ENCODE peak calls at places on chromosomes 11 and 22, in eight cellular contexts. F is PC-3, Z is suprapubic skin, I is HCT116, E is AG09319, D is stomach, Y is left ventricle myocardium inferior, K is mucosa of descending colon. B is an unnamed sample.
A peak's percentile ranks its signal among the peaks of the same experiment; 100 is the strongest.

GRCh38 chr22:49243965-49244364 is 583.7 kb downstream of the BRD1 start:
- DNase-seq in F (no peak), Z (no peak), I (no peak), E (no peak), D (no peak), Y (no peak), K (no peak), B (peak; percentile 8)

GRCh38 chr22:45678961-45679912 is 7.6 kb downstream of the ATXN10 start:
- DNase-seq in F (peak; percentile 95), Z (no peak), I (no peak), E (no peak), D (no peak), Y (no peak), K (no peak), B (no peak)

GRCh38 chr11:119087747-119088241 is 3.1 kb downstream of the HMBS start:
- DNase-seq in F (peak; percentile 52), Z (no peak), I (no peak), E (no peak), D (no peak), Y (no peak), K (no peak), B (no peak)

GRCh38 chr11:132605794-132606570 is 926.3 kb downstream of the OPCML start:
- DNase-seq in F (no peak), Z (no peak), I (no peak), E (no peak), D (no peak), Y (no peak), K (no peak), B (no peak)

GRCh38 chr11:12029738-12030363 is 21.4 kb upstream of the DKK3 start:
- DNase-seq in F (peak; percentile 89), Z (no peak), I (peak; percentile 47), E (no peak), D (no peak), Y (no peak), K (no peak), B (no peak)

GRCh38 chr11:134678744-134679143 is 266.7 kb upstream of the B3GAT1 start:
- DNase-seq in F (no peak), Z (no peak), I (no peak), E (no peak), D (no peak), Y (no peak), K (no peak), B (no peak)

GRCh38 chr11:102343789-102344188 is 3.2 kb upstream of the BIRC2 start:
- DNase-seq in F (peak; percentile 41), Z (no peak), I (no peak), E (no peak), D (no peak), Y (no peak), K (no peak), B (no peak)

GRCh38 chr11:69915501-69916250 is 96.5 kb upstream of the FGF3 start:
- DNase-seq in F (peak; percentile 95), Z (peak; percentile 89), I (peak; percentile 60), E (peak; percentile 30), D (peak; percentile 85), Y (peak; percentile 86), K (peak; percentile 84), B (peak; percentile 82)

GRCh38 chr11:84993386-84993785 is 633.8 kb downstream of the DLG2 start:
- DNase-seq in F (peak; percentile 63), Z (no peak), I (peak; percentile 1), E (no peak), D (no peak), Y (no peak), K (peak; percentile 27), B (peak; percentile 58)

GRCh38 chr11:33713162-33713913 is 12.7 kb upstream of the C11orf91 start:
- DNase-seq in F (no peak), Z (no peak), I (no peak), E (no peak), D (no peak), Y (no peak), K (no peak), B (no peak)

GRCh38 chr11:71136095-71136845 is 116.1 kb downstream of the SHANK2 start:
- DNase-seq in F (no peak), Z (no peak), I (no peak), E (no peak), D (no peak), Y (no peak), K (no peak), B (no peak)

GRCh38 chr11:450809-451451 is 851 bp downstream of the PTDSS2 start:
- DNase-seq in F (peak; percentile 55), Z (peak; percentile 86), I (peak; percentile 38), E (no peak), D (peak; percentile 68), Y (peak; percentile 47), K (peak; percentile 82), B (peak; percentile 53)

GRCh38 chr11:47973173-47973572 is 7.2 kb upstream of the PTPRJ start:
- DNase-seq in F (no peak), Z (no peak), I (no peak), E (no peak), D (no peak), Y (no peak), K (no peak), B (no peak)

GRCh38 chr11:116842909-116843308 is 5.5 kb upstream of the APOA1 start:
- DNase-seq in F (no peak), Z (no peak), I (no peak), E (no peak), D (peak; percentile 44), Y (no peak), K (no peak), B (no peak)

GRCh38 chr11:116842117-116842516 is 4.7 kb upstream of the APOA1 start:
- DNase-seq in F (no peak), Z (no peak), I (no peak), E (no peak), D (no peak), Y (no peak), K (no peak), B (no peak)

GRCh38 chr11:116838321-116839084 is 1.1 kb upstream of the APOA1 start:
- DNase-seq in F (no peak), Z (no peak), I (no peak), E (no peak), D (no peak), Y (no peak), K (no peak), B (no peak)

GRCh38 chr11:116840746-116841296 is 3.4 kb upstream of the APOA1 start:
- DNase-seq in F (no peak), Z (no peak), I (no peak), E (no peak), D (no peak), Y (no peak), K (no peak), B (no peak)

DNA sequence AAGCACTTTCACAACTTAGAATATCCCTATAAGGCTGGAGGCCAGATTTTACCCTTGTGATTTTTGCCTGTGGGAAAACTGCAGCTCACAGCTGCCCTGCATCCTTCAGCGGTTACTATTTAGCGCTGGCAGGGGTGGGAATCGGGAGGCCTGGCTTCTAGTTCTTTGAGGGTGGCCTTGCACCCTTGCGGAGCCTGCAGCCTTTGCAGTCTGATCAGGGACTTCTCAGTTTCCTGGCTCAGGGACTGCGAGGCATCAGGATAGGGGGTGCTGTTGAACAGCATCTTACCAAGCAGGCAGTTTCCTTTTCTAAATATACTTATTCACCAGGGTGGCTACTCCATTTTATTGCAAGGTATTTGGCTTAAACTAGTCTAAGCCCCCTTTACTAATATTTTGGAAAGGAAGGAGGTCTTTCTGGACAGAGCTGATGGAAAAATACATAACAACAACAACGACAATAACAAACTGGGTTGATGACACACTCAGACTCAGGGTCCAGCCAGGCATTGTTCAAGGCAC is 2.9 kb upstream of the APOA1 start:
- DNase-seq in F (no peak), Z (no peak), I (no peak), E (no peak), D (no peak), Y (no peak), K (no peak), B (peak; percentile 50)
- TF ChIP-seq CTCF in F (peak; percentile 41), Z (no peak), I (peak; percentile 9), E (peak; percentile 14), D (no peak), Y (peak; percentile 21), K (no peak), B (peak; percentile 45)

GRCh38 chr11:92977401-92977800 is 8.0 kb downstream of the MTNR1B start:
- DNase-seq in F (no peak), Z (no peak), I (no peak), E (no peak), D (no peak), Y (no peak), K (no peak), B (no peak)
- TF ChIP-seq CTCF in F (no peak), Z (no peak), I (no peak), E (no peak), D (no peak), Y (no peak), K (no peak), B (no peak)

GRCh38 chr11:2762451-2762850 is 62.7 kb upstream of the KCNQ1OT1 start:
- DNase-seq in F (no peak), Z (peak; percentile 58), I (no peak), E (no peak), D (peak; percentile 22), Y (no peak), K (no peak), B (no peak)

GRCh38 chr11:2763939-2764338 is 64.1 kb upstream of the KCNQ1OT1 start:
- DNase-seq in F (no peak), Z (no peak), I (no peak), E (no peak), D (no peak), Y (no peak), K (no peak), B (no peak)

GRCh38 chr11:2761131-2762030 is 61.6 kb upstream of the KCNQ1OT1 start:
- DNase-seq in F (no peak), Z (peak; percentile 62), I (no peak), E (no peak), D (peak; percentile 25), Y (no peak), K (peak; percentile 55), B (peak; percentile 17)

GRCh38 chr11:2760196-2760871 is 60.5 kb upstream of the KCNQ1OT1 start:
- DNase-seq in F (no peak), Z (peak; percentile 75), I (no peak), E (no peak), D (peak; percentile 23), Y (no peak), K (no peak), B (peak; percentile 14)

DNA sequence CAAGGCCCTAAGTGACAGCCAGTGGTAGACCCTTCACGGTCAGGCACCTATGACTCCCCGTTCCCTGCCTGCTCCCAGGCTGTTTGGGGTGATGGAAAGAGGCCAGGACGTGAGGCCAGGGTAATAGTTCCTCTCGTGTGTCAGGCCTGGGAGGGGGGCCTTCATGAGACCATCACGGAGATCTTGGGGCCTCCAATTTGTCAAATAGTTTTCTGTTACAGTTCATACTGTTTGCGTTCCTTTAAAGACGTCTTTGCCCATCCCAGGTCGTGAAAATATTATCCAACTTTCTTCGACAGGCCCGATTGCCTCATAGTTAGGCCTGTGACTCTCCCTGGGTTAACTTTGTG is 62.2 kb upstream of the KCNQ1OT1 start:
- DNase-seq in F (no peak), Z (no peak), I (no peak), E (no peak), D (no peak), Y (no peak), K (no peak), B (no peak)
- TF ChIP-seq CTCF in F (no peak), Z (no peak), I (no peak), E (no peak), D (no peak), Y (no peak), K (no peak), B (no peak)

DNA sequence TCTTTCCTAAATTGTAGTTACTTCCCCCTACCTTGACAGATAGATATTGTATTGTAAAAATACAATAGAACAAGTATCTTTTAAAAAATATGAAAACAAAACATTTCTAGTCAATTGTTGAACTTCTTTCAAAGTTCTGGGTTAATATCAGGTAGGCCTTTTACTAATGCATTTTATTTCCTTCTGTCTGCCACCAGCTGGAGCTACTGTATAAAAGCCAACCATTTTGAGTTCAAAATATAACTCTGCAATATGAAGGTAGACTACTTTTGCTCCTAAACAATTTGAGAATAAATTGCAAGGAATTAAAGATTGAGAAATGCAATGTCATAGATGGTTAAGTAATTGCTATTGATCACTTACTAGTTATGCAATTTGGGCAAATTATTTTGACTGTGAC is 22.1 kb upstream of the LIN7C start:
- DNase-seq in F (no peak), Z (no peak), I (no peak), E (no peak), D (no peak), Y (no peak), K (no peak), B (no peak)
- TF ChIP-seq CTCF in F (no peak), Z (no peak), I (no peak), E (no peak), D (no peak), Y (peak; percentile 32), K (no peak), B (no peak)